ENCODE peak calls at places on chromosome 6, in six cellular contexts. U is dorsolateral prefrontal cortex; V is foreskin fibroblast; Z is mucosa of descending colon; J is CD8-positive, alpha-beta T cell; L is GM12865. R is an unnamed sample.

GRCh38 chr6:69122407-69122773 is 487.3 kb downstream of the ADGRB3 start:
- DNase-seq in U (no peak), V (no peak), Z (no peak), J (no peak), L (no peak), R (no peak)

GRCh38 chr6:132948889-132949288 is 134.5 kb downstream of the RPS12 start:
- DNase-seq in U (no peak), V (no peak), Z (no peak), J (no peak), L (no peak), R (no peak)

GRCh38 chr6:122730334-122730733 is 49.2 kb upstream of the FABP7 start:
- DNase-seq in U (no peak), V (no peak), Z (no peak), J (no peak), L (no peak), R (no peak)

GRCh38 chr6:74578339-74578738 is 627.5 kb downstream of the COL12A1 start:
- DNase-seq in U (no peak), V (peak), Z (no peak), J (no peak), L (no peak), R (no peak)

GRCh38 chr6:55578537-55579363 is at the start of gene HMGCLL1:
- DNase-seq in U (peak), V (peak), Z (peak), J (no peak), L (no peak), R (peak)

GRCh38 chr6:27495386-27496135 is 22.7 kb upstream of the ZNF184 start:
- DNase-seq in U (no peak), V (peak), Z (no peak), J (no peak), L (peak), R (no peak)

GRCh38 chr6:101284131-101284530 is 109.4 kb upstream of the GRIK2 start:
- DNase-seq in U (no peak), V (no peak), Z (no peak), J (no peak), L (no peak), R (no peak)

GRCh38 chr6:33066917-33067521 is 6.4 kb downstream of the HLA-DPA1 start:
- DNase-seq in U (no peak), V (no peak), Z (no peak), J (no peak), L (no peak), R (no peak)

GRCh38 chr6:183668-184067 is 108.6 kb upstream of the DUSP22 start:
- DNase-seq in U (no peak), V (no peak), Z (no peak), J (no peak), L (no peak), R (no peak)

GRCh38 chr6:79544939-79545450 is 7.8 kb upstream of the LCA5 start:
- DNase-seq in U (no peak), V (peak), Z (peak), J (no peak), L (peak), R (peak)

GRCh38 chr6:168206681-168207274 is 112.8 kb downstream of the DACT2 start:
- DNase-seq in U (no peak), V (no peak), Z (no peak), J (no peak), L (no peak), R (no peak)

GRCh38 chr6:108609276-108609769 is 48.6 kb downstream of the FOXO3 start:
- DNase-seq in U (no peak), V (peak), Z (no peak), J (no peak), L (no peak), R (no peak)

GRCh38 chr6:35737413-35738211 is 780 bp downstream of the ARMC12 start:
- DNase-seq in U (no peak), V (peak), Z (no peak), J (no peak), L (peak), R (no peak)

GRCh38 chr6:135922170-135922569 is 70.7 kb downstream of the PDE7B start:
- DNase-seq in U (no peak), V (peak), Z (no peak), J (no peak), L (peak), R (no peak)

GRCh38 chr6:16333580-16333979 is 95.2 kb downstream of the GMPR start:
- DNase-seq in U (no peak), V (peak), Z (no peak), J (no peak), L (no peak), R (no peak)

GRCh38 chr6:136738178-136739057 is 53.9 kb downstream of the MAP3K5 start:
- DNase-seq in U (no peak), V (no peak), Z (no peak), J (no peak), L (no peak), R (no peak)

GRCh38 chr6:79420054-79420453 is 117.2 kb downstream of the LCA5 start:
- DNase-seq in U (no peak), V (no peak), Z (no peak), J (no peak), L (no peak), R (no peak)

GRCh38 chr6:14117158-14118090 is at the start of gene CD83:
- DNase-seq in U (peak), V (peak), Z (peak), J (peak), L (peak), R (peak)

GRCh38 chr6:144340541-144341371 is 55.6 kb downstream of the UTRN start:
- DNase-seq in U (no peak), V (no peak), Z (no peak), J (no peak), L (no peak), R (no peak)

GRCh38 chr6:153849072-153849759 is 189.8 kb upstream of the OPRM1 start:
- DNase-seq in U (no peak), V (no peak), Z (no peak), J (no peak), L (no peak), R (no peak)

GRCh38 chr6:51855310-51856082 is 231.9 kb downstream of the PKHD1 start:
- DNase-seq in U (no peak), V (peak), Z (no peak), J (no peak), L (peak), R (no peak)

DNA sequence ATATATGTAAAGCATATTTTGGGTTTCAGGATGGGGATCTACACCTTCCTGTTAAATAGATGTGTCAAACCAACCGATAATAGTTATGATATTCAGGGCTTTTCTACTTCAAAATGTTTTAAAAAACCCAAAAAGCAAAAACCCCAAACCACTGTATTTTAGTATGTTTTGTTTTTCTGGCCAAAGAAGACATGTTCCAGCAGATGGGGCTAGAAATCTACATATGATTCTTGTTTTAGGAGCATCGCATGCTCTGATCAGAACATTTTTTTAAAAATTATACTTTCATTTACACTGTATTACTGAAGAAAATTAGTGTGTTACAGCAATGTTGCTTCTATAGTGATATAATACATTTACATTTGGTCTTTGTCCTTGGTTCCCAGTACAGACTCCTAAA is 11.0 kb downstream of the RMND1 start:
- DNase-seq in U (no peak), V (no peak), Z (no peak), J (no peak), L (peak), R (no peak)
- TF ChIP-seq CTCF in U (peak), V (peak), Z (no peak), J (peak), L (peak), R (peak)

GRCh38 chr6:90865513-90865912 is 278.6 kb upstream of the MAP3K7 start:
- DNase-seq in U (no peak), V (no peak), Z (no peak), J (no peak), L (no peak), R (no peak)

GRCh38 chr6:90859056-90859455 is 272.2 kb upstream of the MAP3K7 start:
- DNase-seq in U (no peak), V (no peak), Z (no peak), J (no peak), L (no peak), R (no peak)

GRCh38 chr6:90859612-90860011 is 272.7 kb upstream of the MAP3K7 start:
- DNase-seq in U (no peak), V (no peak), Z (no peak), J (no peak), L (peak), R (no peak)

DNA sequence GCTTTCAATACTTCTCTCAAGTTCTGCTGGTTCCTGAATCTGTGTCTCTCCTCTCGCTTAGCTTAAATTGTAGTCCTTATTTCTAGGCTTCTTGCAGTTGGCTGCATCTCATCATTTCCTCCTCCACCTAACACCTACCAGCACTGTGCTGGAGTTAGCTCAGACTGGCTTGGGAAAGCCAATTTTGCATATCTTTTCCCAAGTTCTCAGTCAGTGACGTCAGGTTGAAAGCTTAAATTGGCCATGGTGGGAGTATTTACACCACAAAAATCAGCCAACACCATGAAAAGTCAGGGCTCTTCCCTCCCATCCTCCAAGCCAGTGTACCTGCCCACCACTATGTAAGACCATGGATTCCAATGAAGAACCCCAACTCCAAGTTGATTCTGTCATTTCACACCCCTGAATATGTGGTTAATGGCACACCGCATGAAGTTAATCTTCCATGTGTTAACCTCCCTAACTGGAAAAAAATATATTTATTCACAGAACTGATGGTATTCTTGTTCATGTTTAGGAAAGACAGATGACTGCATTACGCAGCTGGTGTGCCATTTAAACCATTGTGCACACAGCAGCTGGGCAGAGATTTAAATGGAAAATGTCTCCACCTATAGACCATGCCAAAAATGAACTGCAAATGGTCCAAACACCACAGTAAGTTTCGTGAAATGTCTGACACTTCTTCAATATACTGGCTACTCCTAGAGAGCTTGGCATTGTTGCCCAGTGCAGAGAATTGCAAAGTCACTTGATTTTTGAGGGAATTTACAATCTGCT is 274.1 kb upstream of the MAP3K7 start:
- DNase-seq in U (no peak), V (no peak), Z (no peak), J (no peak), L (peak), R (no peak)
- TF ChIP-seq CTCF in U (no peak), V (no peak), Z (no peak), J (no peak), L (no peak), R (peak)

GRCh38 chr6:165850434-165851019 is 187.5 kb upstream of the PDE10A start:
- DNase-seq in U (peak), V (peak), Z (no peak), J (peak), L (peak), R (peak)

GRCh38 chr6:165847407-165848098 is 184.5 kb upstream of the PDE10A start:
- DNase-seq in U (no peak), V (no peak), Z (no peak), J (no peak), L (no peak), R (no peak)

GRCh38 chr6:165846123-165846966 is 183.3 kb upstream of the PDE10A start:
- DNase-seq in U (no peak), V (no peak), Z (no peak), J (no peak), L (no peak), R (no peak)

GRCh38 chr6:165849539-165850430 is 186.7 kb upstream of the PDE10A start:
- DNase-seq in U (no peak), V (no peak), Z (no peak), J (no peak), L (peak), R (no peak)

DNA sequence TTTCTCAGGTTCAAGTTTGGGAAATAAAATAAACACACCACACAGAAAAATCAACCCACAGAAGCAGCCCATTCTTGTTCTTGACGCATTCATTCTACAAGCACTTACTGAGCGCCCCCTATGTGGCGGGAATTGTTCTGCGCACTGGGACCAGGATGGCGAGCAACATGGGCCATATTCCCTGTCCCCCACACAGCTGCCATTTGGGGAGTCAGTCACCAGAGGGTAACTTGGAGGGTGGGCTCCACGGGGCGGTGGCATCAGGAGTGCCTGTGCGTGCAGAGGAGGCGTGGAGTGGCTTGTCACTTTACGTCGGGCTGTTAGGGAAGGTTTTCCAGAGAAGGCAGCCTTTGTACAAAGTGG is 185.0 kb upstream of the PDE10A start:
- DNase-seq in U (no peak), V (no peak), Z (no peak), J (no peak), L (no peak), R (no peak)
- TF ChIP-seq CTCF in U (no peak), V (no peak), Z (no peak), J (no peak), L (peak), R (peak)

GRCh38 chr6:85643530-85644373 is 1.1 kb upstream of the SYNCRIP start:
- DNase-seq in U (peak), V (peak), Z (peak), J (peak), L (peak), R (peak)

GRCh38 chr6:85640806-85641205 is 1.9 kb downstream of the SYNCRIP start:
- DNase-seq in U (no peak), V (no peak), Z (no peak), J (no peak), L (no peak), R (no peak)

GRCh38 chr6:85642774-85643529 is at the start of gene SYNCRIP:
- DNase-seq in U (peak), V (peak), Z (peak), J (peak), L (peak), R (peak)

GRCh38 chr6:85641522-85641915 is 1.2 kb downstream of the SYNCRIP start:
- DNase-seq in U (no peak), V (peak), Z (no peak), J (no peak), L (no peak), R (no peak)

DNA sequence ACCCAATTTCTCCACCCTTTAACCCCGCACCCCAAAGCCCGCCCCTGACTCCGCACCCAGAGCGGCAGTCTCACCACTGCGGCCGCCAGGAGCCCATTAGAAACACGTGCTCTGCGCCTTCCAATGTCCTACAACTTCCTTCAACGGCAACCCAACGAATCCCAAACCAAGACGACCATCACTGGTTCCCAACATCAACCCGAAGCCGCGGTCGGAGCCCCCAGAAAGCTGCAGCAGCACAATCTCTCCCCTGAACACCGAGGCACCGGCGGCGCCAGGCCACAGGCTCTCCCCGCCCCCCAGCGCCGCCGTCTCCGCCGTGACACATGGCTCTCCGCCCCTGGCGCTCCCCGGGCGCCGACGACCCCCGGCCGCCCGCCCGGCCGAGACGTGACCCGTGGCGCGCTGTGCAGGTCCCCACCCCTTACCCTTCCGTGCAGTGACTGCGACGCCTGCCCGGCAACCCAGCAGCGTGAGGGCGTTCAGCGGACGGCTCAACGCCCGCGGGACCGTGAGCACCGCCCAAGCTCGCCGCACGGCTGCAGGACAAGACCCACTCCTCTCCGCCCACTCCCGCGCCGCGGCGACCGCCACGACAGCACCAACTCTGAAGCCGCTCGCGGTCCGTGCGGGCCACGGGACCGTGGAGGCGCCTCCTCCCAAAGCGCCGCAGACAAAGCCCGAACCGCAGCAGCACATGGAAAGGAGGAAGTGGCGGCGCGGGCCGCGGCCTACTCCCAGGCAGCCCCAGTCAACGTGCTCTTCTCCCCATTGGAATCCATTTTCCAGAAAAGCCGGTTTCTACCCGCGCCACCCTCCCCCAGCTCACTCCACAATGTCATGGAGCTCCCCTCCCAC is 541 bp downstream of the SYNCRIP start:
- DNase-seq in U (no peak), V (peak), Z (peak), J (peak), L (peak), R (peak)
- TF ChIP-seq CTCF in U (no peak), V (no peak), Z (no peak), J (no peak), L (no peak), R (no peak)

GRCh38 chr6:84539122-84539856 is 225.1 kb downstream of the TBX18 start:
- DNase-seq in U (no peak), V (no peak), Z (no peak), J (no peak), L (no peak), R (no peak)

GRCh38 chr6:84536914-84537638 is 227.3 kb downstream of the TBX18 start:
- DNase-seq in U (no peak), V (no peak), Z (no peak), J (no peak), L (no peak), R (no peak)
- TF ChIP-seq CTCF in U (no peak), V (no peak), Z (no peak), J (no peak), L (no peak), R (no peak)

GRCh38 chr6:25138024-25138696 is 141.0 kb upstream of the CARMIL1 start:
- DNase-seq in U (no peak), V (peak), Z (peak), J (peak), L (peak), R (no peak)
- TF ChIP-seq CTCF in U (no peak), V (peak), Z (no peak), J (no peak), L (no peak), R (no peak)

GRCh38 chr6:45377555-45378323 is at the start of gene SUPT3H:
- DNase-seq in U (peak), V (peak), Z (peak), J (peak), L (peak), R (peak)
- TF ChIP-seq CTCF in U (peak), V (peak), Z (no peak), J (no peak), L (peak), R (peak)

GRCh38 chr6:3884007-3884745 is 35.0 kb downstream of the FAM50B start:
- DNase-seq in U (no peak), V (peak), Z (no peak), J (no peak), L (no peak), R (no peak)

GRCh38 chr6:3888153-3888957 is 39.2 kb downstream of the FAM50B start:
- DNase-seq in U (no peak), V (no peak), Z (no peak), J (no peak), L (no peak), R (no peak)

GRCh38 chr6:3882865-3883264 is 33.7 kb downstream of the FAM50B start:
- DNase-seq in U (no peak), V (peak), Z (no peak), J (no peak), L (no peak), R (no peak)

GRCh38 chr6:3887150-3887700 is 38.1 kb downstream of the FAM50B start:
- DNase-seq in U (no peak), V (peak), Z (no peak), J (no peak), L (peak), R (no peak)

DNA sequence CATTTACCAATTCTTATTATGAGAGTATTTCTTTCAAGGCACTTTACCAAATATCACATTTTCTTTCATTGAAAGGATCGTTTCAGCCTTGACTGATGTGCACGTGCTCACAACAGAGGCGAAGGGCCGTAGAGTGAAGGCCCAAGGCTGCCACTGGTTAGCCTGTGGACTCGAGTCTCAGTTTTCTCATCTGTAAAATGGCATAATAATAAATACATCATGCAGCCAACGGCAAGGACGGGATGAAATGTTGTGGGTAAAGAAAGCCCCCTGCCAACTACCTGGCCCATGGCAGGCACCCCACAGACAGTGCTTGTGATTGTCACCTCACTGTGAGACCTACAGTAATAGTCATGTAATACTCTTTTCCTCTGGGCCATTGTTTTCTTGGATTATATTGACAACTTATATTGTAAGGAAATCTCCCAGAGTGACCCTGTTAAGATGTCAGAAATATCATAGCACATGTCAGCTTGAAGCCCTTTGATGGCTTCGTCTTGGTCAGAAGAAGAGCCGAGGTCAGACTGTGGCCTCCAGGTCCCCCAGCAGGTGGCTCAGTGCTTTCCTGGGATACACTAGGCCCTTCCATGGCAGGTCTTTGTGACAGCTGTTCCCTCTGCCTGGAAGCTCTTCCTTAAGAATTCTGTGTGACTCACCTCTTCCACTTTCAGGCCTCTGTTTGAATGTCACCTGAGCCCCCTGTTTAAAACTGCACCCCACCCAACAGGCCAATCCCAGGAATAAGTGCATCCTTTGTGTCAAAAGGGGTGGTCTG is 36.3 kb downstream of the FAM50B start:
- DNase-seq in U (no peak), V (no peak), Z (no peak), J (no peak), L (peak), R (no peak)
- TF ChIP-seq CTCF in U (no peak), V (peak), Z (no peak), J (no peak), L (peak), R (peak)

GRCh38 chr6:19322691-19323470 is 514.3 kb upstream of the ID4 start:
- DNase-seq in U (no peak), V (no peak), Z (no peak), J (no peak), L (no peak), R (no peak)
- TF ChIP-seq CTCF in U (peak), V (no peak), Z (no peak), J (no peak), L (no peak), R (no peak)

R was measured in progenitor cell of endocrine pancreas.